ENCODE peak calls at places on chromosomes 13 and 19, in nine cellular contexts. J, B, A, N, I, S, Z, X and H are unnamed samples.

GRCh38 chr13:93368705-93369104 is 142.1 kb downstream of the GPC6 start:
- DNase-seq in B (no peak), I (no peak), S (no peak), J (no peak), N (no peak), A (no peak), X (no peak), Z (no peak), H (no peak)

GRCh38 chr19:4555657-4556561 is 3.6 kb downstream of the SEMA6B start:
- DNase-seq in J (no peak), Z (peak), I (no peak), S (no peak), B (peak), A (no peak), X (no peak), N (no peak), H (peak)

GRCh38 chr19:40805258-40805868 is 6.4 kb downstream of the EGLN2 start:
- DNase-seq in I (no peak), S (no peak), Z (no peak), B (no peak), X (no peak), A (no peak), N (peak), J (no peak), H (no peak)

GRCh38 chr13:44932171-44932849 is 57.0 kb downstream of the NUFIP1 start:
- DNase-seq in Z (no peak), X (no peak), B (no peak), A (no peak), N (no peak), I (no peak), S (no peak), J (peak), H (no peak)

GRCh38 chr19:44741841-44742352 is 6.6 kb upstream of the BCL3 start:
- DNase-seq in I (peak), N (peak), J (peak), B (peak), S (no peak), Z (peak), X (peak), A (peak), H (peak)

GRCh38 chr13:113787694-113788093 is 28.7 kb downstream of the TMEM255B start:
- DNase-seq in N (no peak), I (no peak), Z (no peak), J (no peak), A (no peak), X (no peak), B (no peak), S (no peak), H (no peak)

GRCh38 chr19:11381535-11382369 is 2.4 kb downstream of the EPOR start:
- DNase-seq in I (no peak), J (peak), A (no peak), X (no peak), S (no peak), B (peak), N (peak), Z (peak), H (no peak)

GRCh38 chr13:22012676-22013075 is 341.8 kb downstream of the FGF9 start:
- DNase-seq in J (no peak), A (no peak), S (no peak), X (no peak), Z (no peak), B (no peak), N (no peak), I (no peak), H (no peak)

GRCh38 chr19:45354443-45354842 is 13.9 kb downstream of the KLC3 start:
- DNase-seq in I (no peak), A (no peak), B (no peak), S (no peak), J (no peak), X (no peak), Z (no peak), N (no peak), H (no peak)

GRCh38 chr19:33461256-33462111 is 60.1 kb downstream of the PEPD start:
- DNase-seq in B (no peak), I (no peak), J (no peak), A (no peak), N (no peak), X (no peak), Z (no peak), S (no peak), H (peak)

GRCh38 chr19:13902993-13903555 is 2.8 kb downstream of the BRME1 start:
- DNase-seq in I (no peak), Z (no peak), X (no peak), S (no peak), N (no peak), J (no peak), A (no peak), B (no peak), H (no peak)

GRCh38 chr19:46776927-46777911 is 11.2 kb downstream of the SLC1A5 start:
- DNase-seq in A (no peak), Z (no peak), I (no peak), S (peak), J (no peak), B (no peak), N (no peak), X (no peak), H (no peak)

GRCh38 chr13:27622102-27622820 is 569 bp downstream of the POLR1D start:
- DNase-seq in Z (no peak), J (peak), A (no peak), B (no peak), S (no peak), X (no peak), N (no peak), I (no peak), H (no peak)

GRCh38 chr19:29576043-29576442 is 30.0 kb upstream of the POP4 start:
- DNase-seq in A (no peak), B (no peak), Z (no peak), N (no peak), I (no peak), S (no peak), J (peak), X (no peak), H (no peak)

GRCh38 chr19:54136086-54136863 is 1.3 kb upstream of the CNOT3 start:
- DNase-seq in N (no peak), I (no peak), J (peak), S (no peak), X (no peak), B (no peak), A (no peak), Z (no peak), H (peak)

GRCh38 chr19:58569943-58570670 is 3.0 kb downstream of the MZF1 start:
- DNase-seq in S (no peak), A (no peak), J (no peak), N (peak), I (no peak), B (peak), Z (no peak), X (peak), H (peak)

GRCh38 chr19:21585491-21585890 is 80.1 kb downstream of the ZNF429 start:
- DNase-seq in I (no peak), N (peak), Z (no peak), X (no peak), S (no peak), J (no peak), B (no peak), A (no peak), H (no peak)

GRCh38 chr13:48304132-48304876 is 753 bp downstream of the RB1 start:
- DNase-seq in X (no peak), A (peak), S (no peak), J (peak), Z (peak), I (no peak), B (peak), N (peak), H (peak)

GRCh38 chr19:39846678-39847486 is 703 bp upstream of the FBL start:
- DNase-seq in I (no peak), N (no peak), X (no peak), S (no peak), Z (no peak), J (no peak), B (no peak), A (no peak), H (no peak)

GRCh38 chr19:538641-539428 is 5.0 kb upstream of the GZMM start:
- DNase-seq in Z (no peak), I (no peak), N (no peak), A (no peak), X (no peak), B (no peak), S (no peak), J (no peak), H (no peak)

GRCh38 chr13:63288576-63288975 is 1872.9 kb upstream of the PCDH20 start:
- DNase-seq in B (no peak), X (no peak), J (peak), S (no peak), N (no peak), I (no peak), A (no peak), Z (no peak), H (no peak)

GRCh38 chr13:39417643-39418042 is 185.3 kb downstream of the LHFPL6 start:
- DNase-seq in S (peak), N (no peak), J (peak), B (peak), X (no peak), A (no peak), Z (no peak), I (no peak), H (no peak)

GRCh38 chr19:10321417-10321797 is 5.6 kb upstream of the FDX2 start:
- DNase-seq in J (no peak), B (no peak), S (no peak), A (no peak), N (no peak), X (no peak), Z (no peak), I (no peak), H (no peak)

GRCh38 chr13:26707122-26708006 is 53.2 kb downstream of the GPR12 start:
- DNase-seq in B (no peak), I (no peak), A (no peak), J (peak), N (no peak), S (peak), X (no peak), Z (peak), H (no peak)

GRCh38 chr19:54448037-54448773 is 794 bp upstream of the LENG8 start:
- DNase-seq in B (peak), N (peak), Z (peak), I (no peak), X (peak), A (peak), S (no peak), J (peak), H (peak)

GRCh38 chr19:3671680-3672574 is 28.3 kb downstream of the PIP5K1C start:
- DNase-seq in I (no peak), J (peak), B (no peak), N (no peak), X (peak), S (no peak), Z (no peak), A (no peak), H (no peak)

GRCh38 chr19:33397536-33398360 is 24.2 kb downstream of the CEBPG start:
- DNase-seq in B (no peak), J (no peak), I (no peak), X (no peak), S (no peak), N (no peak), Z (no peak), A (no peak), H (no peak)

GRCh38 chr13:98456423-98456845 is 120.5 kb downstream of the STK24 start:
- DNase-seq in S (no peak), J (no peak), A (no peak), X (no peak), N (no peak), B (no peak), Z (no peak), I (no peak), H (no peak)

GRCh38 chr13:37657134-37657533 is 58.6 kb upstream of the POSTN start:
- DNase-seq in X (no peak), I (no peak), B (no peak), S (no peak), Z (peak), N (no peak), A (no peak), J (peak), H (no peak)

GRCh38 chr19:40803857-40804782 is 5.1 kb downstream of the EGLN2 start:
- DNase-seq in Z (no peak), J (no peak), A (no peak), B (no peak), X (peak), N (peak), S (no peak), I (no peak), H (peak)

GRCh38 chr19:46529622-46530451 is 34.2 kb upstream of the PNMA8B start:
- DNase-seq in X (peak), B (peak), J (peak), Z (peak), A (peak), S (no peak), N (peak), I (peak), H (peak)

GRCh38 chr13:40385858-40386180 is 280.6 kb downstream of the FOXO1 start:
- DNase-seq in I (no peak), N (no peak), S (no peak), Z (no peak), X (no peak), A (no peak), J (no peak), B (no peak), H (no peak)

GRCh38 chr19:12759686-12760085 is 8.1 kb downstream of the BEST2 start:
- DNase-seq in I (no peak), Z (no peak), N (no peak), A (no peak), J (no peak), S (no peak), X (no peak), B (no peak), H (no peak)

GRCh38 chr19:45450042-45450380 is 17.8 kb upstream of the FOSB start:
- DNase-seq in Z (no peak), J (no peak), X (no peak), I (no peak), N (no peak), A (no peak), B (no peak), S (no peak), H (no peak)

GRCh38 chr19:16153582-16154336 is 10.3 kb downstream of the HSH2D start:
- DNase-seq in B (no peak), I (no peak), J (no peak), X (no peak), N (no peak), Z (no peak), A (no peak), S (no peak), H (no peak)

GRCh38 chr19:54209748-54210494 is 9.3 kb downstream of the RPS9 start:
- DNase-seq in N (peak), X (peak), J (peak), B (peak), I (peak), A (peak), Z (peak), S (no peak), H (peak)

GRCh38 chr19:5826531-5827341 is 12.8 kb downstream of the FUT6 start:
- DNase-seq in A (peak), X (no peak), S (no peak), N (peak), I (no peak), Z (peak), J (no peak), B (no peak), H (peak)

GRCh38 chr19:4059931-4060620 is 6.6 kb downstream of the ZBTB7A start:
- DNase-seq in X (peak), A (no peak), I (peak), S (no peak), B (peak), J (no peak), Z (no peak), N (peak), H (peak)

GRCh38 chr13:34172048-34172447 is 354.1 kb downstream of the RFC3 start:
- DNase-seq in N (no peak), J (no peak), Z (no peak), A (no peak), B (no peak), I (no peak), X (no peak), S (no peak), H (no peak)

GRCh38 chr19:33502991-33503790 is 18.4 kb downstream of the PEPD start:
- DNase-seq in Z (no peak), A (no peak), J (no peak), B (no peak), N (no peak), S (no peak), I (no peak), X (no peak), H (no peak)

GRCh38 chr13:31174018-31174417 is 12.3 kb upstream of the HSPH1 start:
- DNase-seq in X (no peak), B (no peak), S (no peak), N (no peak), J (peak), I (no peak), A (no peak), Z (no peak), H (no peak)

GRCh38 chr13:31175847-31176536 is 14.3 kb upstream of the HSPH1 start:
- DNase-seq in B (no peak), I (no peak), Z (no peak), A (no peak), J (no peak), X (no peak), S (no peak), N (no peak), H (no peak)

GRCh38 chr13:31182987-31183386 is 16.8 kb upstream of the B3GLCT start:
- DNase-seq in I (no peak), J (no peak), S (no peak), B (no peak), Z (no peak), X (no peak), N (no peak), A (no peak), H (no peak)

GRCh38 chr13:31179754-31180153 is 18.1 kb upstream of the HSPH1 start:
- DNase-seq in J (no peak), A (no peak), B (no peak), I (no peak), N (no peak), X (no peak), Z (no peak), S (no peak), H (no peak)

GRCh38 chr13:31179241-31179640 is 17.5 kb upstream of the HSPH1 start:
- DNase-seq in I (no peak), X (no peak), A (no peak), B (no peak), S (no peak), J (no peak), Z (no peak), N (no peak), H (no peak)
- TF ChIP-seq POLR2A in I (no peak), X (no peak), A (no peak), B (no peak), S (no peak), J (no peak), Z (no peak), N (no peak), H (no peak)

GRCh38 chr13:87712012-87712411 is 40.8 kb downstream of the SLITRK5 start:
- DNase-seq in Z (no peak), I (no peak), S (no peak), X (no peak), J (no peak), B (no peak), N (no peak), A (no peak), H (no peak)

GRCh38 chr13:87709947-87710346 is 38.8 kb downstream of the SLITRK5 start:
- DNase-seq in I (no peak), X (no peak), Z (no peak), N (no peak), A (no peak), B (no peak), J (no peak), S (no peak), H (no peak)
- TF ChIP-seq POLR2A in I (no peak), X (no peak), Z (no peak), N (no peak), A (no peak), B (no peak), J (no peak), S (no peak), H (no peak)

GRCh38 chr19:42276284-42276683 is 7.2 kb downstream of the CIC start:
- DNase-seq in B (no peak), I (no peak), N (no peak), X (no peak), A (no peak), S (no peak), Z (no peak), J (no peak), H (no peak)
- TF ChIP-seq POLR2A in B (no peak), I (no peak), N (no peak), X (no peak), A (no peak), S (no peak), Z (no peak), J (no peak), H (no peak)

DNA sequence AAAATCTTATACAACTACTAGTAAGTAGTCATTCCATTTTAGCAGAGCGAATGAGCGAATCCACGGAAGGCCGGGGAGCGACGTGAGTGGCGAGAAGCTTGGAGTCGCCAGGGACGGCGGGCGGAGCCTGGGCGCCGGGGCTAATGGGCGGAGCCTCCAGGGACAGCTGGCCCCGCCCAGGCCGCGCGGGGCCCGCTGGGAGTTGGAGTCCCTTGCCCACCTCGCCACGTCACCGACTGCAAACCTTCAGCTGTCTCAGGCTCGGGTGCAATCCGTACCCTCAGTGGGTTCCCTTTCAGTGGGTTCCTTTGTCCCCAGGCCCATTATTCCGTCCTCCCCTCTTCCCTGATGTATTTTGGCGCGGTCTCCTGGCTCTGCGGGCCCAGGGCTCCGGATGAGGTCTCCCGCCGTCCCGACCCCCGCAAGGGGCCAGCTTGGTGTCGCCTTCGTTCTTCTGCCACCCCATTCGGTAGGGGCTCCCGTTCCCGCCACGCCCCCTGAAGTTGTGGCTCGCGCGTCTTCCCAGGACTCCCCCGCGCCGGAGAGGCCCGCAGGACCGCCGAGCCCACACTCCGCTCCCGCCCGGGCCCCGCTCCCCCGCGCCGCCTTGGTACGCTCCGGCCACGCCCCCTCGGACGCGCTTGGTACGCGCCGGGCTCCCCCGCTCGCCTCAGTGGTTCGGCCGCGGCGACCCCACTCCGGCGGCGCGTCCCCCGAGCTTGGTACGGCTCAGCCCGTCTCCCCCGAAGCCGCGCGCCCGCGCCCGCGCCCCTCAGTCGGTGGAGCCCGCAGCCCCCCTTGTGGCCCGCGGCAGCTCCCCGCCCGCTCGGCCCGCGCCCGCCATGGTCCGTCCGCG is at the start of gene PTOV1:
- DNase-seq in Z (peak), J (peak), X (peak), A (peak), B (peak), N (peak), S (peak), I (peak), H (peak)
- TF ChIP-seq POLR2A in Z (peak), J (peak), X (peak), A (peak), B (peak), N (peak), S (peak), I (no peak), H (peak)